ENCODE peak calls at places on chromosomes 12 and 14, in nine cellular contexts. W, M, V, R, C, A, Q, L and H are unnamed samples.

GRCh38 chr14:102481791-102482238 is 27.8 kb downstream of the ANKRD9 start:
- DNase-seq in M (no peak), R (no peak), V (no peak), Q (peak), A (no peak), L (no peak), C (no peak), W (no peak), H (no peak)

GRCh38 chr14:98725196-98725595 is 546.8 kb downstream of the BCL11B start:
- DNase-seq in V (no peak), L (no peak), R (no peak), Q (no peak), A (no peak), C (no peak), W (no peak), M (no peak), H (no peak)

GRCh38 chr12:75725505-75726120 is 214.2 kb upstream of the KRR1 start:
- DNase-seq in C (peak), V (no peak), L (peak), W (peak), Q (no peak), M (no peak), R (no peak), A (no peak), H (no peak)

GRCh38 chr12:117596968-117597367 is 235.5 kb upstream of the NOS1 start:
- DNase-seq in A (no peak), C (no peak), R (no peak), W (peak), L (no peak), Q (no peak), M (no peak), V (no peak), H (no peak)

GRCh38 chr12:102879144-102879763 is 37.8 kb downstream of the PAH start:
- DNase-seq in M (no peak), W (peak), R (peak), Q (no peak), L (no peak), C (no peak), A (peak), V (peak), H (no peak)

GRCh38 chr12:59850268-59850667 is 254.4 kb downstream of the SLC16A7 start:
- DNase-seq in Q (no peak), C (peak), A (peak), M (no peak), L (no peak), R (no peak), W (no peak), V (no peak), H (no peak)

GRCh38 chr12:53492830-53493609 is 6.2 kb downstream of the MAP3K12 start:
- DNase-seq in C (peak), A (peak), L (peak), W (peak), R (peak), M (peak), V (peak), Q (peak), H (peak)

GRCh38 chr12:68632486-68632885 is 21.8 kb downstream of the RAP1B start:
- DNase-seq in A (no peak), W (no peak), M (no peak), V (no peak), C (no peak), Q (no peak), L (no peak), R (no peak), H (no peak)

GRCh38 chr12:18696971-18697602 is 40.7 kb downstream of the PLCZ1 start:
- DNase-seq in W (peak), R (no peak), L (peak), A (no peak), M (no peak), V (no peak), Q (no peak), C (no peak), H (no peak)

GRCh38 chr14:34604990-34605389 is 25.0 kb downstream of the SNX6 start:
- DNase-seq in Q (no peak), A (no peak), W (peak), V (no peak), M (no peak), L (peak), R (no peak), C (peak), H (no peak)

GRCh38 chr12:131642101-131642540 is 68.8 kb upstream of the SFSWAP start:
- DNase-seq in R (no peak), Q (no peak), M (no peak), V (no peak), L (no peak), C (peak), W (no peak), A (peak), H (no peak)

GRCh38 chr14:49861581-49861922 is 9.0 kb upstream of the NEMF start:
- DNase-seq in R (peak), W (peak), M (peak), L (peak), Q (peak), C (no peak), A (peak), V (peak), H (peak)

GRCh38 chr12:105769486-105769885 is 369.3 kb downstream of the NUAK1 start:
- DNase-seq in Q (no peak), V (no peak), L (no peak), R (no peak), W (no peak), C (no peak), A (no peak), M (no peak), H (no peak)

GRCh38 chr14:104230119-104230885 is 91.9 kb downstream of the KIF26A start:
- DNase-seq in A (no peak), V (no peak), Q (peak), M (peak), C (no peak), W (no peak), L (no peak), R (no peak), H (no peak)

GRCh38 chr14:96938946-96939345 is 141.8 kb downstream of the VRK1 start:
- DNase-seq in W (no peak), M (no peak), A (no peak), L (no peak), V (no peak), R (no peak), Q (no peak), C (no peak), H (no peak)
- TF ChIP-seq CTCF in W (peak), M (no peak), A (peak), L (no peak), V (no peak), R (peak), Q (no peak), C (no peak), H (peak)

GRCh38 chr12:89421093-89421835 is 69.0 kb upstream of the DUSP6 start:
- DNase-seq in A (peak), R (no peak), M (no peak), L (no peak), C (no peak), W (no peak), V (no peak), Q (no peak), H (no peak)
- TF ChIP-seq CTCF in A (peak), R (no peak), M (no peak), L (peak), C (no peak), W (peak), V (no peak), Q (peak), H (no peak)

GRCh38 chr14:52124791-52125661 is 56.2 kb upstream of the NID2 start:
- DNase-seq in L (peak), C (peak), M (no peak), W (peak), R (no peak), Q (no peak), V (no peak), A (no peak), H (no peak)
- TF ChIP-seq CTCF in L (no peak), C (no peak), M (no peak), W (no peak), R (no peak), Q (no peak), V (no peak), A (no peak), H (no peak)

GRCh38 chr12:57010627-57011224 is 4.4 kb upstream of the ZBTB39 start:
- DNase-seq in V (no peak), W (no peak), L (no peak), C (no peak), M (no peak), R (no peak), Q (no peak), A (peak), H (no peak)

GRCh38 chr12:57009949-57010626 is 3.7 kb upstream of the ZBTB39 start:
- DNase-seq in M (no peak), R (no peak), L (no peak), V (no peak), Q (peak), W (no peak), C (no peak), A (no peak), H (no peak)

GRCh38 chr12:57006809-57007475 is 596 bp upstream of the ZBTB39 start:
- DNase-seq in M (no peak), W (no peak), A (no peak), R (no peak), Q (peak), C (no peak), L (no peak), V (no peak), H (no peak)

GRCh38 chr12:57005980-57006808 is at the start of gene ZBTB39:
- DNase-seq in M (peak), A (peak), L (peak), C (peak), R (peak), W (peak), Q (peak), V (no peak), H (no peak)

DNA sequence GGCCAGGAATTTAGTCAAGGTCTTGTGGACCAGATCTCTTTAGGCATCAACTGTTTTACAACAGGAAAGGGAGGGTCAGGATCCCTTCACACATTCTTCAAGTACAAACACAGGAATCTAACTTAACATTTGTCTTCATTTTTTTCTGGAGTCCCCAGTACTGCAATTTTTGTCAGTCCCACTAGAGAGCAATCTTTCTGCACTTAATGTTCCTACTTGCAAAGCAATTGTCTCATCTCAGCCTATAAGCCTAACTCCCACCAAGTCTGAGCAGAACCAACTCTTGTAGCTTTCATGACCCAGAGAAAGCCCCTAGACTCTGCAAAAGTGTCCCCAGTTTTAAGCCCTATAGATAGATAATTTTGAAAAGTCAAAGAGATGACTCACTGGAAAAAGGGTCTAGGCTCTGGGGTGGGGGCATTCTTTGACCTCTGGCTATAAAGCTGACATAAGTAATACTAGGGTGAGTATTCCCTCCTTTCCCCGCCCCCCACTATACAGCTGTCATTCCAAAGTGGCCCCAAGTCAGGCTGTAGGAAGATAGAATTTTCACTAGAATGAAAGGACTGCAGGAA is 1.9 kb upstream of the ZBTB39 start:
- DNase-seq in V (no peak), Q (no peak), R (no peak), A (no peak), W (peak), L (peak), M (no peak), C (peak), H (no peak)
- TF ChIP-seq CTCF in V (no peak), Q (peak), R (peak), A (peak), W (peak), L (peak), M (no peak), C (peak), H (peak)

DNA sequence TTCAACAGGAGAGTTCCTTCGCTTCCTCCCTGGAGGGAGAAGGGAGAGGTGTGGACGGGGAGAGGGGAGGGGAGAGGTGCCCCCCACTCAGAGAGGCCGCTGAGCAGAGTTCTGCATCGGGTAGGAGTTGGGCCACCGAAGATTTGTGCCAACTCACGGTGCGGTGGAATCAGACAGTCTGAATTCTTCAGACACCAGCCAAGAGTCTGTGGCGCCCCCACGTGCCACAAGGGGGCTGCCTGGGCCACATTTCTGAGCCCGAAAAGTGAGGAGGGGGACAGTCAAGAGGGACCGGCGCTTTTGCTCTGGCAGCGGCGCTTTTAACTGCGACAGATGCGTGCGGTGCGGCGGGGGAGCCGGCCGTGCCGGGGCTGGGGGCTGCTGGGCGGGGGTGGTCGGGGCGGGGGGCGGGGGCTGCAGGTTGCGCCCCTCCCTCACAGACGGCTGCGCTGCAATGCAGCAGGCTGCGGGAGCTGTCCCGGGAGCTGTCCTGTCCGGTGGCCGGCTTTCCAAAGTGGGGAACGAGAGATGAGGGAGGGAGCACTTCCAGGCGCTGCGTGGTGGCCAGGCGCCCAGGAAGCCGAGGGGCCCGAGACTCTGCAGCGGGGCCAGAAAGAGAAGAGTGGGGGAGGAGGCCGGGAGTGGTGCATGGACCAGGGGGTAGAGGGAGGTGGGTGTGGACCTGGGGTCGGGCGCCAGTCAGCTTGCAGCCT is 941 bp upstream of the RTL1 start:
- DNase-seq in L (no peak), M (peak), W (no peak), Q (no peak), R (no peak), C (no peak), V (no peak), A (no peak), H (no peak)
- TF ChIP-seq CTCF in L (peak), M (peak), W (no peak), Q (no peak), R (no peak), C (peak), V (no peak), A (peak), H (no peak)

GRCh38 chr14:29926701-29927595 is 699 bp downstream of the PRKD1 start:
- DNase-seq in A (peak), W (peak), R (peak), L (peak), Q (peak), V (no peak), M (peak), C (peak), H (no peak)
- TF ChIP-seq CTCF in A (peak), W (no peak), R (no peak), L (no peak), Q (no peak), V (no peak), M (no peak), C (peak), H (no peak)

DNA sequence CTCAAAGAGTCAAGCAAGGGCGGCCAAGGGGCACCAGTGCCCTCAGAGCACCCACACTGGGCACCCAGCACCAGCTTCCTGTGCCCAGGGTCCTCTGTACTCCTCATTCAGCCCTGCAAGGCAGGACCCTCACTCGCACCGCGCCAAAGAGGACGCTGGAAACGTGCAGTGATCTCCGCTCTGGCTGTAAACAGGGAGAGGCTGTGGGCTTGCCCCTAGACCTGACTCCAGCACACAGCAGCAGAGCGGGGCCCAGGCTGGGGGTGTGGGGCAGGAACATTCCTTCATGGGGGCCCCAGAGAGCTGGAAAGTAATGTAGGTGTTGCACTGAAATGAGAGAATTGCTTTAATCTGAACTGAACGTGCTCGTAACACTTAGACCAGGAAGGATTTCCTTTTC is 5.0 kb upstream of the BRF1 start:
- DNase-seq in A (no peak), V (no peak), Q (no peak), M (no peak), R (no peak), C (no peak), L (no peak), W (no peak), H (no peak)
- TF ChIP-seq CTCF in A (no peak), V (no peak), Q (no peak), M (no peak), R (no peak), C (no peak), L (no peak), W (no peak), H (no peak)

DNA sequence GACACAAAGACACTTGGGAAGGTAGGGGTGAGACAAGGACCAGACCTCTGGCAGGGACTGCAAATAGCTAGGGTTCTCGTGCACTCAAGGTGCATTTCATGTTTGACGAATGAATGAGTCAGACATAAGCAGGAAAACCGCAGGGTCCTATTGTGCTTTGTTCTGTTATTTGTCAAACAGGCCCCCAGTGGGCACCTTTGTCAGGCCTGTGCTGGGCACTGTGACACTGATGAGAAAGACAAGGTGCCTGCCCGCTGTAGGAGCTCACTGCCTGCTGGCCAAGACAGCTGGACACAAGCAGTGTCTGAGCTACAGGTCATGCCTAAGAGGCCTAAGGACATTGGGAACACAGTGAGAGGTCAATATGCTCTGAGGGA is 2.3 kb downstream of the OTUB2 start:
- DNase-seq in W (no peak), M (no peak), C (no peak), L (peak), Q (no peak), A (no peak), V (no peak), R (no peak), H (no peak)
- TF ChIP-seq CTCF in W (no peak), M (no peak), C (no peak), L (no peak), Q (no peak), A (peak), V (no peak), R (no peak), H (no peak)

DNA sequence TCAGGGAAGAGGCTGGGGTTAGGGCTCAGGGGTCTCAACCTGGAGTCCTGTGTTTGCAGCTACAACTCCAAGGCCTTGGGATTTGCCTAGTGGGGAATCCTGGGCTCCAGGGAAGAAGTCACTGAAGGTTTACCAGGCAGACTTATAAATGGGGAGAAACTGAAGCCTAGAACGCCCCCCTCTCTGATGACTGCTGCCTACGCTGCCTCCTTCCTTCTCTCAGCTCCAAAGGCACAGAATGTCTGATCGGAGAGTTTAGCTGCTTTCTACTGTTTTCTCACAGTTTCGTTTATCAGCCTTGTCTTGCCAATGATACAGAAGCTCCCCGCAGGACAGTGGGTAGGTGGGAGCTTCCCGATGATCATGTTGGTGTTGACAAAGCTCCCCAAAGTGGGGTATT is 101.7 kb downstream of the CACNA1C start:
- DNase-seq in W (no peak), L (no peak), Q (no peak), A (no peak), M (no peak), V (no peak), R (no peak), C (no peak), H (no peak)
- TF ChIP-seq CTCF in W (no peak), L (no peak), Q (no peak), A (no peak), M (no peak), V (no peak), R (no peak), C (no peak), H (no peak)